ENCODE peak calls at places on chromosome 7, in six cellular contexts. One of them, this sample, is unnamed.

GRCh38 chr7:115178831-115179230 is 256.9 kb downstream of the MDFIC start:
- DNase-seq in fibroblast of the aortic adventitia: peak; percentile 15
- DNase-seq in lower lobe of right lung: no peak
- DNase-seq in A549: no peak
- DNase-seq in NB4: no peak
- DNase-seq in astrocyte of the spinal cord: peak; percentile 70
- DNase-seq in this sample: peak; percentile 40

GRCh38 chr7:36640682-36641081 is 83.6 kb downstream of the AOAH start:
- DNase-seq in fibroblast of the aortic adventitia: no peak
- DNase-seq in lower lobe of right lung: no peak
- DNase-seq in A549: no peak
- DNase-seq in NB4: no peak
- DNase-seq in astrocyte of the spinal cord: no peak
- DNase-seq in this sample: no peak

GRCh38 chr7:100694196-100694745 is at the start of gene GIGYF1:
- DNase-seq in fibroblast of the aortic adventitia: peak; percentile 56
- DNase-seq in lower lobe of right lung: peak; percentile 88
- DNase-seq in A549: peak; percentile 65
- DNase-seq in NB4: peak; percentile 90
- DNase-seq in astrocyte of the spinal cord: peak; percentile 48
- DNase-seq in this sample: peak; percentile 54

GRCh38 chr7:129993275-129993674 is 40.5 kb upstream of the UBE2H start:
- DNase-seq in fibroblast of the aortic adventitia: peak; percentile 16
- DNase-seq in lower lobe of right lung: no peak
- DNase-seq in A549: no peak
- DNase-seq in NB4: no peak
- DNase-seq in astrocyte of the spinal cord: no peak
- DNase-seq in this sample: peak; percentile 71

GRCh38 chr7:122886357-122887081 is at the start of gene CADPS2:
- DNase-seq in fibroblast of the aortic adventitia: peak; percentile 84
- DNase-seq in lower lobe of right lung: peak; percentile 92
- DNase-seq in A549: peak; percentile 50
- DNase-seq in NB4: no peak
- DNase-seq in astrocyte of the spinal cord: peak; percentile 90
- DNase-seq in this sample: peak; percentile 93

GRCh38 chr7:26278769-26279168 is 12.9 kb upstream of the SNX10 start:
- DNase-seq in fibroblast of the aortic adventitia: peak; percentile 2
- DNase-seq in lower lobe of right lung: no peak
- DNase-seq in A549: peak; percentile 47
- DNase-seq in NB4: peak; percentile 80
- DNase-seq in astrocyte of the spinal cord: no peak
- DNase-seq in this sample: peak; percentile 23

GRCh38 chr7:40880581-40880980 is 745.8 kb downstream of the SUGCT start:
- DNase-seq in fibroblast of the aortic adventitia: peak; percentile 61
- DNase-seq in lower lobe of right lung: no peak
- DNase-seq in A549: no peak
- DNase-seq in NB4: no peak
- DNase-seq in astrocyte of the spinal cord: peak; percentile 52
- DNase-seq in this sample: peak; percentile 66

GRCh38 chr7:124801330-124801895 is 35.8 kb upstream of the GPR37 start:
- DNase-seq in fibroblast of the aortic adventitia: no peak
- DNase-seq in lower lobe of right lung: no peak
- DNase-seq in A549: no peak
- DNase-seq in NB4: no peak
- DNase-seq in astrocyte of the spinal cord: no peak
- DNase-seq in this sample: no peak

GRCh38 chr7:30922596-30922995 is 10.9 kb downstream of the AQP1 start:
- DNase-seq in fibroblast of the aortic adventitia: no peak
- DNase-seq in lower lobe of right lung: peak; percentile 24
- DNase-seq in A549: no peak
- DNase-seq in NB4: no peak
- DNase-seq in astrocyte of the spinal cord: no peak
- DNase-seq in this sample: no peak

GRCh38 chr7:127760436-127761031 is 108.5 kb downstream of the SND1 start:
- DNase-seq in fibroblast of the aortic adventitia: no peak
- DNase-seq in lower lobe of right lung: no peak
- DNase-seq in A549: peak; percentile 12
- DNase-seq in NB4: no peak
- DNase-seq in astrocyte of the spinal cord: no peak
- DNase-seq in this sample: no peak

GRCh38 chr7:157399086-157399687 is 62.4 kb downstream of the DNAJB6 start:
- DNase-seq in fibroblast of the aortic adventitia: no peak
- DNase-seq in lower lobe of right lung: no peak
- DNase-seq in A549: no peak
- DNase-seq in NB4: no peak
- DNase-seq in astrocyte of the spinal cord: no peak
- DNase-seq in this sample: peak; percentile 17

GRCh38 chr7:153422291-153423189 is 629.7 kb upstream of the DPP6 start:
- DNase-seq in fibroblast of the aortic adventitia: no peak
- DNase-seq in lower lobe of right lung: no peak
- DNase-seq in A549: no peak
- DNase-seq in NB4: peak; percentile 58
- DNase-seq in astrocyte of the spinal cord: no peak
- DNase-seq in this sample: no peak

GRCh38 chr7:32036557-32036956 is 33.6 kb downstream of the PDE1C start:
- DNase-seq in fibroblast of the aortic adventitia: peak; percentile 15
- DNase-seq in lower lobe of right lung: no peak
- DNase-seq in A549: no peak
- DNase-seq in NB4: no peak
- DNase-seq in astrocyte of the spinal cord: peak; percentile 64
- DNase-seq in this sample: no peak

GRCh38 chr7:30247546-30248386 is 36.6 kb upstream of the ZNRF2 start:
- DNase-seq in fibroblast of the aortic adventitia: no peak
- DNase-seq in lower lobe of right lung: no peak
- DNase-seq in A549: no peak
- DNase-seq in NB4: no peak
- DNase-seq in astrocyte of the spinal cord: no peak
- DNase-seq in this sample: no peak

GRCh38 chr7:140003913-140004382 is 58.8 kb downstream of the PARP12 start:
- DNase-seq in fibroblast of the aortic adventitia: peak; percentile 82
- DNase-seq in lower lobe of right lung: no peak
- DNase-seq in A549: peak; percentile 63
- DNase-seq in NB4: peak; percentile 87
- DNase-seq in astrocyte of the spinal cord: peak; percentile 77
- DNase-seq in this sample: peak; percentile 85

GRCh38 chr7:44650242-44650641 is 43.8 kb downstream of the OGDH start:
- DNase-seq in fibroblast of the aortic adventitia: no peak
- DNase-seq in lower lobe of right lung: no peak
- DNase-seq in A549: no peak
- DNase-seq in NB4: no peak
- DNase-seq in astrocyte of the spinal cord: no peak
- DNase-seq in this sample: no peak

GRCh38 chr7:107152011-107152410 is 16.8 kb upstream of the HBP1 start:
- DNase-seq in fibroblast of the aortic adventitia: peak; percentile 24
- DNase-seq in lower lobe of right lung: no peak
- DNase-seq in A549: peak; percentile 19
- DNase-seq in NB4: peak; percentile 39
- DNase-seq in astrocyte of the spinal cord: peak; percentile 33
- DNase-seq in this sample: peak; percentile 70

GRCh38 chr7:132575987-132576722 is at the start of gene PLXNA4:
- DNase-seq in fibroblast of the aortic adventitia: peak; percentile 11
- DNase-seq in lower lobe of right lung: no peak
- DNase-seq in A549: no peak
- DNase-seq in NB4: no peak
- DNase-seq in astrocyte of the spinal cord: no peak
- DNase-seq in this sample: peak; percentile 9

GRCh38 chr7:64869121-64869725 is 33.9 kb upstream of the ZNF273 start:
- DNase-seq in fibroblast of the aortic adventitia: no peak
- DNase-seq in lower lobe of right lung: no peak
- DNase-seq in A549: no peak
- DNase-seq in NB4: no peak
- DNase-seq in astrocyte of the spinal cord: no peak
- DNase-seq in this sample: no peak

DNA sequence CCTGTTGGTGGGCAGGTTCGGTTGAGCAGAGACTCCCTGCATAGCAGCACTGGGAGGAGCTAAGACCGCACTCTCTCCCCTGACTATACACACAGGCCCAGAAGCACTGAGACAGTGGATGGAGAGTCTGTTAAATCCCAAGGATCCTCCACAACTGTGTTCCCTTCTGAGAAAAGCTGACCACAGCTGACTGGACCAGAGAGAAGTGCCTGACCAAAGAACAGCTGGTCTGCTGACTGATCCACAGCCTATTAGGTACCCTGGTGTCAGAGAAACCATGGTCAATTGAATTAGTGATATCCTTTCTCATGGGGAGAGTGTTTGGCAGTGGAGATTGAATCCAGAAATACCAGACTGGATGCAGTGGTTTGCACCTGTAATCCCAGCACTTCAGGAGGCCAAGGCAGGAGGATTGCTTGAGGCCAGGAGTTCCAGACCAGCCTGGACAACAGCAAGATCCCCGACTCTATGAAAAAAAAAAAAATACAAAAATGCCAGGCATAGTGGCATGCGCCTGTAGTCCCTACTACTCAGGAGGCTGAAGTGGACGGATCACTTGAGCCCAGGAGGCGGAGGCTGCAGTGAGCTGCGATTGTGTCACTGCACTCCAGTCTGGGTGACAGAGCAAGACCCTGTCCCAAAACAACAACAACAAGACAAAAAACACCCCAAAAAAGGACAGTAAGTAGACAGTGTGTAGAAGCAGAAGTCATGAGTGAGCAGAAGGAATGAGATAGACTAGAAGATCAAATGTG is 25.6 kb downstream of the STYXL1 start:
- DNase-seq in fibroblast of the aortic adventitia: no peak
- DNase-seq in lower lobe of right lung: no peak
- DNase-seq in A549: no peak
- DNase-seq in NB4: no peak
- DNase-seq in astrocyte of the spinal cord: no peak
- DNase-seq in this sample: no peak
- H3K4me3 ChIP-seq in fibroblast of the aortic adventitia: no peak overlapping the region
- H3K4me3 ChIP-seq in lower lobe of right lung: no peak overlapping the region
- H3K4me3 ChIP-seq in A549: no peak overlapping the region
- H3K4me3 ChIP-seq in NB4: no peak overlapping the region
- H3K4me3 ChIP-seq in astrocyte of the spinal cord: no peak overlapping the region
- H3K4me3 ChIP-seq in this sample: no peak overlapping the region

GRCh38 chr7:95690367-95690947 is 81.9 kb upstream of the DYNC1I1 start:
- DNase-seq in fibroblast of the aortic adventitia: peak; percentile 59
- DNase-seq in lower lobe of right lung: no peak
- DNase-seq in A549: peak; percentile 73
- DNase-seq in NB4: peak; percentile 54
- DNase-seq in astrocyte of the spinal cord: peak; percentile 70
- DNase-seq in this sample: peak; percentile 70
- TF ChIP-seq CTCF in fibroblast of the aortic adventitia: peak; percentile 56
- TF ChIP-seq CTCF in lower lobe of right lung: peak; percentile 58
- TF ChIP-seq CTCF in A549: peak; percentile 99
- TF ChIP-seq CTCF in NB4: peak; percentile 20
- TF ChIP-seq CTCF in astrocyte of the spinal cord: peak; percentile 45
- TF ChIP-seq CTCF in this sample: peak; percentile 61

GRCh38 chr7:46970131-46970430 is 611.8 kb downstream of the TNS3 start:
- DNase-seq in fibroblast of the aortic adventitia: no peak
- DNase-seq in lower lobe of right lung: no peak
- DNase-seq in A549: no peak
- DNase-seq in NB4: no peak
- DNase-seq in astrocyte of the spinal cord: no peak
- DNase-seq in this sample: no peak

GRCh38 chr7:46970486-46970885 is 611.4 kb downstream of the TNS3 start:
- DNase-seq in fibroblast of the aortic adventitia: no peak
- DNase-seq in lower lobe of right lung: no peak
- DNase-seq in A549: no peak
- DNase-seq in NB4: no peak
- DNase-seq in astrocyte of the spinal cord: no peak
- DNase-seq in this sample: peak; percentile 31

GRCh38 chr7:46963719-46964118 is 618.2 kb downstream of the TNS3 start:
- DNase-seq in fibroblast of the aortic adventitia: no peak
- DNase-seq in lower lobe of right lung: no peak
- DNase-seq in A549: no peak
- DNase-seq in NB4: no peak
- DNase-seq in astrocyte of the spinal cord: no peak
- DNase-seq in this sample: no peak

GRCh38 chr7:46972205-46972604 is 609.7 kb downstream of the TNS3 start:
- DNase-seq in fibroblast of the aortic adventitia: peak; percentile 70
- DNase-seq in lower lobe of right lung: no peak
- DNase-seq in A549: peak; percentile 20
- DNase-seq in NB4: no peak
- DNase-seq in astrocyte of the spinal cord: peak; percentile 80
- DNase-seq in this sample: peak; percentile 89

DNA sequence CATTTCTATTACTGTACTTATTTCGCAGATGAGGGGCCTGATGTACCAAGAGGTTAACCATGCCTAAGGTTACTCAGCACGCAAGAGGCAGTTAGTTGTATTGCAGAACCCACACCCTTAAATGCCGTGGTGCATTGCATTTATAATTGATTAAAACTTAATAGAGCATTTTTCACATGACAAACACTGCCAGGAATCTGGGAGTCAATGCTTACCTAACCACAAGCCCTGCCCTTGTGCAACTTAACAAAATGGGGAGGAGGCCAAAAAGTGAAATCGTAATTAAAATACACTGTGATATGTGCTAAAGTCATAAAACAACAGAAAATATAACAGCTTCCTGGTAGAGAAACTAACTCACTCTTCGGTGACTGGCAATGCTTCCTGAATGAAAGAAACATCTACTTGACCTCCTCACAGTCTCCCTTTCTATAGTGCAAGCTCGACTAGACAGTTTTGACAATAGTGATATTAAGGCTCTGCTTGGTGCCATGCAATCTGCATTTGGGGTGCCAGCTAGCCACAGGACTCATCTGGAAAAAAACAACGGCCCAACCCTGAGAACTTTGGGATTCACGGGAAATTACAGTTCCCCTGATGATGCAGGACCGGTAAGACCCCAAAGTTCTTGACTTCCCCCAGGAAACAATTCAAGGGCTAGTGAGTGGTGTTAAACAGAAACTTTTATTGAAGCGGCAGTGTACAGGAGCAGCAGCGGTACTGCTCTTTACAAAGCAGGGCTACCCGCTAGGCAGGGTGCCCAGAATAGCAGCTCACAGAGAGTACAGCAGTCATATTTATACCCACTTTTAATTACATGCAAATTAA is 612.4 kb downstream of the TNS3 start:
- DNase-seq in fibroblast of the aortic adventitia: peak; percentile 29
- DNase-seq in lower lobe of right lung: no peak
- DNase-seq in A549: no peak
- DNase-seq in NB4: no peak
- DNase-seq in astrocyte of the spinal cord: peak; percentile 46
- DNase-seq in this sample: peak; percentile 73
- H3K4me3 ChIP-seq in fibroblast of the aortic adventitia: no peak overlapping the region
- H3K4me3 ChIP-seq in lower lobe of right lung: no peak overlapping the region
- H3K4me3 ChIP-seq in A549: no peak overlapping the region
- H3K4me3 ChIP-seq in NB4: no peak overlapping the region
- H3K4me3 ChIP-seq in astrocyte of the spinal cord: no peak overlapping the region
- H3K4me3 ChIP-seq in this sample: no peak overlapping the region

DNA sequence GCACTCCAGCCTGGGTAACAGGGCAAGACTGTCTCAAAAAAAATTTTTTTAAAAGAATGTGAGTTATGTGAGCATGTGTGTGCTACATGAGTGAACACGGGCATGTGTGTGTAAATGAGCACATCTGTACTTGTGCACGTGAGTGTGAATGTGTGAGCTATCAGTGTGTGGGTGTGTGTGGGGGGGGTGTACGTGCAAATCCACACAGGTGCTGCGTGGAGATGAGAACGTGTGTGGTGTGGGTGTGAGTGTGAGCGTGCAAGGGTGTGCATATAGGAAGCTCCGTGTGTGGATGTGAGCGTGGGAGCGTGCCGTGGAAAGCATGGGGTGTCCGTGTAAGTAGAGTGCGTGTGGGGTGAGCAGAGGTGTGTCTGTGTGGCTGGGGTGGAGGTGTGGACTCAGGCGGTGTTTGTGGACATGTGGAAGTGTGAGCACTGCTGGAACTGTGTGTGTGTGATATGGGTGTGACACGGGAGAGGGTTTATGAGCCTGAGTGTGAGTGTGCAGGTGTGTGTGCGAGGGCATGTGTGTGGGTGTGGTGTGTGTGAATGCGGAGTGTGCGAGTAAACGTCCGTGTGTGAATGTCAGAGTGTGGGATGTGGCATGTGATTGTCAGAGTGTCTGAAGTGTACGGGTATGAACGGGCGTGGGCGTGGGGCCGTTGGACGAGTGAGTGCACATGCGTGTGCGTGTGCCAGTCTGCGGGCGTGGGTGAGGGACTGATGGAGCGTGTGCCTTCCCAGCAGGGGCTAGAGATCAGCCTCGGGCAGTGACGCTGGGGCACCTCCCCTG is 45.9 kb upstream of the TNRC18 start:
- DNase-seq in fibroblast of the aortic adventitia: no peak
- DNase-seq in lower lobe of right lung: no peak
- DNase-seq in A549: no peak
- DNase-seq in NB4: no peak
- DNase-seq in astrocyte of the spinal cord: no peak
- DNase-seq in this sample: no peak
- TF ChIP-seq CTCF in fibroblast of the aortic adventitia: no peak
- TF ChIP-seq CTCF in lower lobe of right lung: no peak
- TF ChIP-seq CTCF in A549: no peak
- TF ChIP-seq CTCF in NB4: no peak
- TF ChIP-seq CTCF in astrocyte of the spinal cord: no peak
- TF ChIP-seq CTCF in this sample: no peak